ENCODE peak calls at places on chromosomes 16 and 17, in four cellular contexts. J, O, B and V are unnamed samples.

GRCh38 chr17:77306790-77307478 is 166.2 kb downstream of the SEC14L1 start:
- DNase-seq in J (no peak), O (peak; percentile 92), B (no peak), V (no peak)

GRCh38 chr16:82699262-82699661 is 72.5 kb downstream of the CDH13 start:
- DNase-seq in J (no peak), O (no peak), B (no peak), V (no peak)

GRCh38 chr16:24552705-24553104 is 13.3 kb downstream of the RBBP6 start:
- DNase-seq in J (no peak), O (no peak), B (no peak), V (no peak)

GRCh38 chr16:72878301-72879269 is 169.3 kb downstream of the ZFHX3 start:
- DNase-seq in J (no peak), O (peak; percentile 95), B (no peak), V (no peak)

GRCh38 chr17:75267403-75268232 is 3.4 kb downstream of the MIF4GD start:
- DNase-seq in J (no peak), O (peak; percentile 86), B (peak; percentile 78), V (no peak)

GRCh38 chr17:77433385-77434135 is 292.8 kb downstream of the SEC14L1 start:
- DNase-seq in J (no peak), O (no peak), B (no peak), V (no peak)

GRCh38 chr16:3073448-3073847 is 8.0 kb downstream of the IL32 start:
- DNase-seq in J (no peak), O (no peak), B (no peak), V (no peak)

GRCh38 chr17:73575470-73576235 is 68.6 kb downstream of the SDK2 start:
- DNase-seq in J (no peak), O (no peak), B (no peak), V (no peak)

GRCh38 chr17:79033741-79034501 is 10.0 kb downstream of the C1QTNF1 start:
- DNase-seq in J (no peak), O (no peak), B (no peak), V (peak; percentile 5)

GRCh38 chr17:38561416-38562214 is 44.1 kb downstream of the SRCIN1 start:
- DNase-seq in J (no peak), O (no peak), B (no peak), V (no peak)

GRCh38 chr17:8166731-8167130 is 4.0 kb upstream of the VAMP2 start:
- DNase-seq in J (no peak), O (no peak), B (no peak), V (no peak)

GRCh38 chr17:8164815-8165131 is 2.0 kb upstream of the VAMP2 start:
- DNase-seq in J (no peak), O (no peak), B (no peak), V (no peak)

GRCh38 chr17:8162232-8162996 is at the start of gene VAMP2:
- DNase-seq in J (no peak), O (no peak), B (peak; percentile 69), V (no peak)

GRCh38 chr17:8162997-8163977 is 539 bp upstream of the VAMP2 start:
- DNase-seq in J (no peak), O (no peak), B (peak; percentile 30), V (peak; percentile 72)

GRCh38 chr17:8163978-8164814 is 1.4 kb upstream of the VAMP2 start:
- DNase-seq in J (no peak), O (no peak), B (peak; percentile 93), V (no peak)
- TF ChIP-seq FOXM1 in J (no peak), O (no peak), B (no peak), V (no peak)

DNA sequence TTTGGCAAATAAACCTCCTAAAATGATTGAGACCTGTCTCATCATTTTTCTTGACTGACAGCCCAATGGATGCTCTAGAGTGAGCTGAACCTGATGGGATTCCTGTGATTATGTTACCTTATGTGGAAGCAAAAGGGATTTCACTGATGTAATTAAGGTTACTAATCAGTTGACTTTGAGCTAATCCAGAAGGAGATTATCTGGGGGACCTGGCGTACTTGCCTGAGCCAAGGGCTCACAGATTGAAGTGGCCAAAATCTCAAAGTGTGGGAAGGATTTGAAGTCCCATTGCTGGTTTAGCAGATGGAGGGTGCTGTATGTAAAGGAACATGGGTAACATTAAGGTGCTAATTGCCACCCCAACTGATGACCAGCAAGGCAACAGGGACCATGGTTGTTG is 214.0 kb downstream of the CPPED1 start:
- DNase-seq in J (no peak), O (no peak), B (no peak), V (no peak)
- TF ChIP-seq SP1 in J (no peak), O (no peak), B (no peak), V (no peak)

DNA sequence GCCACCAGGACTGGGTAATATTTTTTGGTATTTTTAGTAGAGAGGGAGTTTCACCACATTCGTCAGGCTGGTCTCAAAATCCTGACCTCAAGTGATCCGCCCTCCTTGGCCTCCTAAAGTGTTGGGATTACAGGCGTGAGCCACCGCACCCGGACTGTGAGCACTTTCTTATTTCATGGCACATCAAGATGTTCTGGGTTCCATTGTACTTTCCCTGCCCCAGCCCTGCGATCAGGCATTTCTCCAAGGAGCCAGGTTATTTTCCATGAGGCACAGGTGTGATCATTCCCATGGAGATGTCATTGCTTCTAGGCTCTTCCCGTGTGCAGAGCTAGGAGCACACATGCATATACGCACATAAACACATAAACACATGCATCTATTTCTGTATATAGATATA is 2.6 kb upstream of the ANKRD40CL start:
- DNase-seq in J (no peak), O (no peak), B (no peak), V (no peak)
- TF ChIP-seq FOXM1 in J (no peak), O (no peak), B (no peak), V (no peak)

GRCh38 chr17:50212121-50212843 is 10.9 kb upstream of the COL1A1 start:
- DNase-seq in J (no peak), O (no peak), B (peak; percentile 83), V (no peak)

GRCh38 chr17:50211249-50212120 is 10.1 kb upstream of the COL1A1 start:
- DNase-seq in J (no peak), O (no peak), B (no peak), V (no peak)

GRCh38 chr17:50218071-50218759 is 16.8 kb upstream of the COL1A1 start:
- DNase-seq in J (no peak), O (no peak), B (no peak), V (no peak)

GRCh38 chr17:50213026-50214015 is 11.9 kb upstream of the COL1A1 start:
- DNase-seq in J (peak; percentile 43), O (peak; percentile 73), B (peak; percentile 47), V (peak; percentile 39)

GRCh38 chr17:50214986-50215730 is 13.7 kb upstream of the COL1A1 start:
- DNase-seq in J (no peak), O (no peak), B (no peak), V (no peak)
- TF ChIP-seq SP1 in J (no peak), O (no peak), B (no peak), V (no peak)

GRCh38 chr17:50103252-50103651 is 8.1 kb downstream of the PDK2 start:
- DNase-seq in J (no peak), O (no peak), B (no peak), V (no peak)

GRCh38 chr17:50103941-50104340 is 8.8 kb downstream of the PDK2 start:
- DNase-seq in J (no peak), O (no peak), B (no peak), V (no peak)

GRCh38 chr17:50100921-50101345 is 5.8 kb downstream of the PDK2 start:
- DNase-seq in J (no peak), O (no peak), B (no peak), V (no peak)

GRCh38 chr17:50101346-50102163 is 6.4 kb downstream of the PDK2 start:
- DNase-seq in J (no peak), O (no peak), B (peak; percentile 62), V (no peak)

GRCh38 chr17:50102164-50102991 is 7.2 kb downstream of the PDK2 start:
- DNase-seq in J (no peak), O (peak; percentile 92), B (no peak), V (no peak)
- TF ChIP-seq FOXM1 in J (no peak), O (no peak), B (no peak), V (no peak)

GRCh38 chr17:59668816-59669215 is 38.4 kb downstream of the PTRH2 start:
- DNase-seq in J (no peak), O (no peak), B (no peak), V (no peak)
- TF ChIP-seq SP1 in J (no peak), O (no peak), B (no peak), V (no peak)